ENCODE peak calls at places on chromosomes 4 and X, in six cellular contexts. V, J, F, O, I and N are unnamed samples.

GRCh38 chrX:17448188-17448587 is 73.2 kb downstream of the NHS start:
- DNase-seq in V (no peak), J (no peak), F (no peak), O (no peak), I (no peak), N (no peak)

GRCh38 chr4:25020240-25020639 is 10.5 kb downstream of the LGI2 start:
- DNase-seq in V (no peak), J (no peak), F (peak; percentile 12), O (peak; percentile 95), I (no peak), N (no peak)

GRCh38 chr4:104490096-104490769 is 4.5 kb downstream of the CXXC4 start:
- DNase-seq in V (no peak), J (peak; percentile 31), F (no peak), O (no peak), I (no peak), N (no peak)

GRCh38 chr4:13524504-13525243 is 19.6 kb downstream of the NKX3-2 start:
- DNase-seq in V (peak; percentile 57), J (no peak), F (peak; percentile 78), O (no peak), I (no peak), N (no peak)

GRCh38 chr4:88799900-88800299 is 102.3 kb upstream of the NAP1L5 start:
- DNase-seq in V (no peak), J (no peak), F (no peak), O (no peak), I (no peak), N (no peak)

GRCh38 chrX:48071986-48072605 is 656 bp upstream of the ZNF630 start:
- DNase-seq in V (no peak), J (no peak), F (no peak), O (no peak), I (no peak), N (no peak)

GRCh38 chr4:174461438-174462106 is 60.7 kb downstream of the HPGD start:
- DNase-seq in V (no peak), J (no peak), F (peak; percentile 55), O (no peak), I (no peak), N (no peak)

GRCh38 chr4:127410644-127411043 is 222.1 kb upstream of the INTU start:
- DNase-seq in V (no peak), J (no peak), F (no peak), O (no peak), I (no peak), N (no peak)

GRCh38 chrX:55907968-55908607 is 190.5 kb downstream of the RRAGB start:
- DNase-seq in V (no peak), J (peak; percentile 83), F (peak; percentile 61), O (peak; percentile 63), I (peak; percentile 44), N (peak; percentile 37)

GRCh38 chr4:56817840-56818491 is 3.5 kb downstream of the SPINK2 start:
- DNase-seq in V (no peak), J (no peak), F (peak; percentile 29), O (no peak), I (no peak), N (no peak)

GRCh38 chrX:42396136-42396535 is 381.8 kb downstream of the PPP1R2C start:
- DNase-seq in V (no peak), J (no peak), F (no peak), O (no peak), I (no peak), N (no peak)

GRCh38 chrX:115642895-115643530 is 82.0 kb downstream of the PLS3 start:
- DNase-seq in V (peak; percentile 77), J (no peak), F (peak; percentile 67), O (peak; percentile 79), I (no peak), N (peak; percentile 9)

GRCh38 chr4:56434599-56435000 is 815 bp downstream of the PPAT start:
- DNase-seq in V (peak; percentile 58), J (no peak), F (no peak), O (peak; percentile 48), I (no peak), N (no peak)

GRCh38 chr4:91228659-91229058 is 1075.1 kb upstream of the GRID2 start:
- DNase-seq in V (no peak), J (no peak), F (no peak), O (no peak), I (no peak), N (no peak)

GRCh38 chrX:127943570-127943969 is 108.6 kb downstream of the ACTRT1 start:
- DNase-seq in V (no peak), J (no peak), F (no peak), O (no peak), I (no peak), N (no peak)

GRCh38 chr4:48629458-48629857 is 139.4 kb downstream of the ZAR1 start:
- DNase-seq in V (no peak), J (no peak), F (no peak), O (no peak), I (no peak), N (no peak)

GRCh38 chr4:152983221-152983620 is 47.1 kb downstream of the FHDC1 start:
- DNase-seq in V (no peak), J (peak; percentile 67), F (no peak), O (peak; percentile 75), I (no peak), N (no peak)

GRCh38 chr4:150033937-150034336 is 44.3 kb upstream of the DCLK2 start:
- DNase-seq in V (peak; percentile 87), J (no peak), F (peak; percentile 26), O (no peak), I (no peak), N (no peak)

GRCh38 chrX:134907302-134907701 is 83.5 kb upstream of the SMIM10 start:
- DNase-seq in V (no peak), J (no peak), F (no peak), O (peak; percentile 64), I (no peak), N (no peak)

GRCh38 chr4:40626183-40626990 is 3.3 kb downstream of the RBM47 start:
- DNase-seq in V (peak; percentile 29), J (no peak), F (peak; percentile 32), O (peak; percentile 22), I (no peak), N (no peak)

GRCh38 chrX:33086886-33087285 is 124.5 kb downstream of the DMD start:
- DNase-seq in V (no peak), J (no peak), F (no peak), O (peak; percentile 23), I (no peak), N (no peak)

GRCh38 chrX:508163-508562 is 121.5 kb upstream of the PPP2R3B start:
- DNase-seq in V (no peak), J (no peak), F (no peak), O (no peak), I (no peak), N (no peak)

GRCh38 chrX:40090050-40090804 is 7.5 kb downstream of the BCOR start:
- DNase-seq in V (no peak), J (peak; percentile 71), F (peak; percentile 44), O (no peak), I (no peak), N (no peak)
- H2BK5ac ChIP-seq in V (no peak overlapping the region), J (no peak overlapping the region), F (no peak overlapping the region), O (no peak overlapping the region), I (no peak overlapping the region), N (no peak overlapping the region)

GRCh38 chr4:44237643-44238042 is 211.0 kb downstream of the KCTD8 start:
- DNase-seq in V (no peak), J (no peak), F (no peak), O (no peak), I (no peak), N (no peak)
- H4K91ac ChIP-seq in V (no peak overlapping the region), J (no peak overlapping the region), F (no peak overlapping the region), O (no peak overlapping the region), I (no peak overlapping the region), N (no peak overlapping the region)

DNA sequence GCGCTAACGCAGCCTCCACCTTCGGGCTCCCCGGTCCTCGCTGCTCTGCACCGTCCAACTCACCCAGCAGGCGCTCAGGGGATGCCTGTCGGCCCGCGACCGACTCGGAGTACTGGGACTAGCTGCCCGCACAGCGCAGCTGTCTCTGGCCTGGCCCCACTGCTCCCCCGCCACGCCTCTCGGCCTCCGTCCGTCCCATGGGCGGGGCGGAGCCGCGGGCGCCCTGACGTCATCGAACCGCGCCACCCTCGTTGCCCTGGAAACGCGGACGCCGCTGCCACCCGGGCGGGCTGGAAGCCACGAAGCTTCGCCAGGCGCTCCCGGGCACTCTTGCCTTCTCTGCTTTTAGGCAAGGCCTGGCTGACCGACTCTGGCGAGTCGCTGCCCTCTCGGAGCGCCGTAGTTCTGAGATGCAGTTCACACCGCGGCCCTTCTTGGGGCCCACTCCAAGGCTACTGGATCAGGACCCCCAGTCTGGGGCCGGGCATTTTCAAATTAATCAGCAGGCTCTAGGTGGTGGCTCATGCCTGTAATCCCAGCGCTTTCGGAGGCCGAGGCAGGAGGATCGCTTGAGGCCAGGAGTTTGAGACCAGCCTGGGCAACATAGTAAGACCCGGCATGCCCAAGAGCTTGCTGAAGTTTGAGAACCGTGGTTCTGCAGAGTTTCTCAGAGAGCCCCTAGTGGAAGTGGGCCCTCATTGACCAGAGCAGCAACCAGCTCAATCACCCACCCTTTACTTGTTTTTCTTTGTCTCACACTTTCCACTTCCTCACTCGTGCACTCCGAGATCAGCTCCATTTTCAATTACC is 12.0 kb downstream of the ACOX3 start:
- DNase-seq in V (peak; percentile 80), J (peak; percentile 92), F (peak; percentile 89), O (peak; percentile 97), I (peak; percentile 51), N (peak; percentile 91)
- H2BK5ac ChIP-seq in V (peak overlapping the region; percentile 59), J (no peak overlapping the region), F (no peak overlapping the region), O (peak overlapping the region; percentile 63), I (no peak overlapping the region), N (no peak overlapping the region)

GRCh38 chr4:1968667-1969295 is 40.0 kb downstream of the NELFA start:
- DNase-seq in V (no peak), J (no peak), F (no peak), O (no peak), I (no peak), N (no peak)
- H4K91ac ChIP-seq in V (no peak overlapping the region), J (no peak overlapping the region), F (no peak overlapping the region), O (no peak overlapping the region), I (no peak overlapping the region), N (no peak overlapping the region)

GRCh38 chrX:49268702-49269009 is 937 bp upstream of the PPP1R3F start:
- DNase-seq in V (no peak), J (no peak), F (no peak), O (no peak), I (no peak), N (no peak)
- H2BK5ac ChIP-seq in V (peak overlapping the region; percentile 78), J (no peak overlapping the region), F (peak overlapping the region; percentile 2), O (no peak overlapping the region), I (peak overlapping the region; percentile 81), N (no peak overlapping the region)

DNA sequence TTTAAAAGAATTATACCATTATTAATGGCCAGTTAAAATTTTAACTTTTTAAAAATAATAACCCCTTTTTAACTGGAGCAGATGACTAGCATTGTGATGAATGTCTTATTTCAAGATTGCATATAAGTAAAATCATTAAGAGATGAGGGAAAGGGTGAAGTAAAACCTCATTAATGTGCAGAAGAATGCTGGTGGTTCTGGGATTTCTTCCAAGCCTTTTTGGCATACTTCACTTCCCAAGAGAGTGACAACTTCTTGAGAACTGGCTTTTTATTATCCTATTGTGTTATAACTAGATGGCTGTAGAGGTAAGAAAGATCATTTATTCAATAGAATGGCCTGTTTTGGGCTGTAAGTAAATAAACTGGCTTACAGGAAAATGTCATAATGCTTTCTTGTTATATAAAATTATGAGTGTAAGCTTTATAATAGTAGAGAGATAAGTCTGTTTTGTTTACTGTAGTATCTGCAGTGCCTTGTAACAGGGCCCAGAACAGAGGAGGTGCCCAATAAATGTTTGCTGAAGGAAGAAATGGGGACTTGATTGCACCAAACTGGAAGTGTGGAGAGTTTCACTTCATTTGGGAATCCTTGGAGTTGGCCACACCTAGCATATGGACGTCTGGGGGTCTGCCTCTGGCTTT is 242.9 kb upstream of the PITX2 start:
- DNase-seq in V (peak; percentile 55), J (no peak), F (no peak), O (no peak), I (no peak), N (no peak)
- H4K91ac ChIP-seq in V (no peak overlapping the region), J (no peak overlapping the region), F (no peak overlapping the region), O (no peak overlapping the region), I (no peak overlapping the region), N (no peak overlapping the region)